ENCODE peak calls at places on chromosomes 13 and 19, in seven cellular contexts. E, N, W, M, D, X and V are unnamed samples.

GRCh38 chr19:49911381-49912145 is 14.9 kb upstream of the IL4I1 start:
- DNase-seq in X (no peak), D (peak), N (no peak), M (no peak), E (no peak), W (no peak), V (no peak)

GRCh38 chr19:21824679-21825078 is 11.3 kb downstream of the ZNF43 start:
- DNase-seq in W (no peak), E (no peak), D (no peak), X (no peak), M (no peak), N (no peak), V (no peak)

GRCh38 chr13:99192480-99192879 is 8.2 kb upstream of the UBAC2 start:
- DNase-seq in D (no peak), E (no peak), X (no peak), N (no peak), W (no peak), M (no peak), V (no peak)

GRCh38 chr13:71320452-71320851 is 546.6 kb downstream of the DACH1 start:
- DNase-seq in E (no peak), N (no peak), X (peak), D (peak), M (no peak), W (no peak), V (no peak)

GRCh38 chr19:9406798-9407352 is 28.5 kb downstream of the ZNF266 start:
- DNase-seq in W (peak), X (peak), N (no peak), M (peak), E (peak), D (peak), V (peak)

GRCh38 chr19:53772943-53773342 is 51.2 kb downstream of the NLRP12 start:
- DNase-seq in M (no peak), E (peak), W (peak), X (peak), D (peak), N (no peak), V (peak)

GRCh38 chr13:33147832-33148231 is 131.6 kb downstream of the KL start:
- DNase-seq in M (no peak), W (no peak), N (no peak), E (no peak), D (no peak), X (no peak), V (no peak)

GRCh38 chr13:97015661-97016350 is 21.5 kb upstream of the OXGR1 start:
- DNase-seq in N (no peak), M (no peak), E (no peak), D (no peak), W (no peak), X (peak), V (no peak)

GRCh38 chr13:20669162-20669561 is 34.3 kb upstream of the IL17D start:
- DNase-seq in M (no peak), X (no peak), D (no peak), W (no peak), N (no peak), E (no peak), V (no peak)

GRCh38 chr19:14248578-14249011 is 42.6 kb upstream of the ADGRL1 start:
- DNase-seq in M (peak), X (peak), E (peak), D (peak), W (peak), N (peak), V (no peak)

GRCh38 chr19:50280074-50280473 is 49.1 kb downstream of the KCNC3 start:
- DNase-seq in N (no peak), W (no peak), M (no peak), X (no peak), D (no peak), E (no peak), V (no peak)

GRCh38 chr19:27746691-27747380 is 1466.1 kb downstream of the UQCRFS1 start:
- DNase-seq in X (no peak), M (peak), N (no peak), W (peak), D (peak), E (no peak), V (no peak)

GRCh38 chr13:104006625-104007061 is 940.4 kb upstream of the SLC10A2 start:
- DNase-seq in E (no peak), W (no peak), M (no peak), D (no peak), X (peak), N (no peak), V (no peak)

GRCh38 chr13:47858678-47859050 is 142.4 kb downstream of the SUCLA2 start:
- DNase-seq in M (no peak), D (peak), W (no peak), E (no peak), X (peak), N (no peak), V (no peak)

GRCh38 chr19:14363203-14364097 is 17.8 kb upstream of the ADGRE5 start:
- DNase-seq in E (no peak), D (peak), X (peak), N (peak), W (peak), M (peak), V (peak)

GRCh38 chr19:40035996-40036395 is 20.0 kb downstream of the ZNF780B start:
- DNase-seq in D (no peak), E (no peak), N (no peak), W (no peak), X (no peak), M (no peak), V (no peak)

GRCh38 chr19:4660993-4661392 is 9.1 kb downstream of the MYDGF start:
- DNase-seq in X (no peak), W (no peak), M (no peak), N (no peak), D (no peak), E (no peak), V (no peak)

GRCh38 chr13:98267080-98267912 is 90.2 kb upstream of the RNF113B start:
- DNase-seq in W (peak), M (no peak), D (peak), E (no peak), X (peak), N (no peak), V (no peak)

GRCh38 chr19:55487884-55488687 is at the start of gene SSC5D:
- DNase-seq in W (no peak), N (no peak), X (peak), D (no peak), M (peak), E (no peak), V (no peak)

GRCh38 chr13:49783865-49784264 is 8.6 kb downstream of the KPNA3 start:
- DNase-seq in M (no peak), D (no peak), W (no peak), X (no peak), E (no peak), N (no peak), V (no peak)

GRCh38 chr13:30978981-30979956 is 46.8 kb downstream of the TEX26 start:
- DNase-seq in N (no peak), E (no peak), D (peak), M (peak), W (peak), X (no peak), V (peak)

GRCh38 chr19:5173993-5174392 is 166.6 kb downstream of the PTPRS start:
- DNase-seq in D (no peak), N (no peak), M (no peak), X (no peak), E (no peak), W (no peak), V (no peak)

GRCh38 chr13:95304446-95304845 is 3.2 kb upstream of the ABCC4 start:
- DNase-seq in W (no peak), M (no peak), E (no peak), D (no peak), X (no peak), N (no peak), V (no peak)